ENCODE peak calls at places on chromosomes 11 and 22, in four cellular contexts. T is HFFc6; X is GM19239; O is activated CD4-positive, alpha-beta T cell treated with anti-CD3 and anti-CD28 coated beads for 48 hours. J is an unnamed sample.

GRCh38 chr11:67270256-67271211 is 4.3 kb downstream of the GRK2 start:
- DNase-seq in T (no peak), X (no peak), O (peak), J (no peak)

GRCh38 chr11:3946445-3947017 is 91.1 kb downstream of the STIM1 start:
- DNase-seq in T (no peak), X (no peak), O (no peak), J (no peak)

GRCh38 chr22:22161924-22162851 is 82.4 kb upstream of the VPREB1 start:
- DNase-seq in T (no peak), X (peak), O (no peak), J (no peak)

GRCh38 chr11:88103337-88104206 is 71.7 kb downstream of the RAB38 start:
- DNase-seq in T (peak), X (peak), O (peak), J (peak)

GRCh38 chr11:72696866-72697428 is 22.7 kb upstream of the PDE2A start:
- DNase-seq in T (no peak), X (no peak), O (no peak), J (no peak)

GRCh38 chr22:31230155-31230870 is 18.2 kb downstream of the LIMK2 start:
- DNase-seq in T (no peak), X (no peak), O (no peak), J (no peak)

GRCh38 chr11:103730151-103730940 is 306.1 kb upstream of the DDI1 start:
- DNase-seq in T (no peak), X (no peak), O (no peak), J (no peak)

GRCh38 chr11:23674866-23675265 is 814.6 kb upstream of the CCDC179 start:
- DNase-seq in T (no peak), X (no peak), O (no peak), J (no peak)

GRCh38 chr22:20951932-20952380 is 15.1 kb upstream of the AIFM3 start:
- DNase-seq in T (no peak), X (no peak), O (no peak), J (no peak)

GRCh38 chr11:2775626-2776350 is 76.0 kb upstream of the KCNQ1OT1 start:
- DNase-seq in T (no peak), X (no peak), O (peak), J (no peak)

GRCh38 chr22:23754980-23755636 is 883 bp upstream of the VPREB3 start:
- DNase-seq in T (no peak), X (no peak), O (no peak), J (no peak)

J was measured in brain microvascular endothelial cell.